ENCODE peak calls at places on chromosomes 6 and 20, in nine cellular contexts. H is iris pigment epithelial cell, X is heart right ventricle, I is GM10248, J is AG04450, S is posterior cingulate gyrus, N is progenitor cell of endocrine pancreas, V is esophagus squamous epithelium, T is dermis microvascular lymphatic vessel endothelial cell. F is an unnamed sample.

GRCh38 chr6:91135406-91135805 is 548.5 kb upstream of the MAP3K7 start:
- DNase-seq in H (no peak), X (no peak), I (no peak), J (no peak), S (no peak), N (no peak), V (no peak), T (no peak), F (no peak)

GRCh38 chr20:51014797-51015722 is 7.8 kb downstream of the KCNG1 start:
- DNase-seq in H (peak), X (peak), I (peak), J (no peak), S (peak), N (peak), V (no peak), T (peak), F (peak)

GRCh38 chr6:163301721-163302635 is 112.5 kb upstream of the QKI start:
- DNase-seq in H (no peak), X (no peak), I (no peak), J (no peak), S (no peak), N (no peak), V (no peak), T (no peak), F (peak)

GRCh38 chr20:58141971-58142842 is 86.2 kb downstream of the ANKRD60 start:
- DNase-seq in H (no peak), X (no peak), I (no peak), J (no peak), S (no peak), N (no peak), V (no peak), T (no peak), F (no peak)

GRCh38 chr6:130127195-130127594 is 95.6 kb downstream of the SAMD3 start:
- DNase-seq in H (no peak), X (no peak), I (no peak), J (no peak), S (no peak), N (no peak), V (no peak), T (no peak), F (no peak)

GRCh38 chr20:17761612-17762011 is 61.8 kb downstream of the BANF2 start:
- DNase-seq in H (peak), X (no peak), I (no peak), J (no peak), S (no peak), N (no peak), V (no peak), T (no peak), F (no peak)

GRCh38 chr20:38692436-38693411 is 31.6 kb upstream of the SLC32A1 start:
- DNase-seq in H (peak), X (peak), I (peak), J (peak), S (peak), N (peak), V (no peak), T (peak), F (peak)

GRCh38 chr6:53725791-53726575 is 60.4 kb upstream of the KLHL31 start:
- DNase-seq in H (peak), X (peak), I (peak), J (peak), S (peak), N (peak), V (no peak), T (peak), F (peak)

GRCh38 chr6:1190361-1190760 is 121.5 kb upstream of the FOXQ1 start:
- DNase-seq in H (peak), X (no peak), I (no peak), J (peak), S (no peak), N (no peak), V (no peak), T (peak), F (no peak)

GRCh38 chr6:166253277-166254229 is 54.6 kb downstream of the PRR18 start:
- DNase-seq in H (no peak), X (no peak), I (no peak), J (no peak), S (no peak), N (no peak), V (no peak), T (no peak), F (peak)

GRCh38 chr20:43388267-43389081 is 69.2 kb upstream of the SRSF6 start:
- DNase-seq in H (no peak), X (peak), I (no peak), J (no peak), S (peak), N (no peak), V (no peak), T (no peak), F (no peak)

GRCh38 chr20:56957737-56958553 is 308.5 kb downstream of the BMP7 start:
- DNase-seq in H (no peak), X (no peak), I (no peak), J (no peak), S (no peak), N (no peak), V (no peak), T (no peak), F (peak)

GRCh38 chr20:37702643-37703337 is 9.0 kb downstream of the CTNNBL1 start:
- DNase-seq in H (no peak), X (no peak), I (no peak), J (no peak), S (no peak), N (no peak), V (no peak), T (no peak), F (no peak)

GRCh38 chr6:163634514-163635171 is 220.1 kb downstream of the QKI start:
- DNase-seq in H (no peak), X (no peak), I (no peak), J (no peak), S (no peak), N (no peak), V (no peak), T (no peak), F (no peak)

GRCh38 chr6:16523550-16524379 is 237.5 kb downstream of the ATXN1 start:
- DNase-seq in H (peak), X (peak), I (no peak), J (peak), S (no peak), N (no peak), V (no peak), T (no peak), F (no peak)

GRCh38 chr20:36998652-36999051 is 47.1 kb upstream of the SAMHD1 start:
- DNase-seq in H (no peak), X (no peak), I (no peak), J (no peak), S (no peak), N (no peak), V (no peak), T (no peak), F (no peak)

GRCh38 chr6:99119109-99120031 is 171.6 kb upstream of the FBXL4 start:
- DNase-seq in H (peak), X (no peak), I (peak), J (peak), S (peak), N (no peak), V (no peak), T (peak), F (peak)

GRCh38 chr6:105601541-105602174 is 198.8 kb upstream of the PREP start:
- DNase-seq in H (peak), X (peak), I (peak), J (peak), S (peak), N (no peak), V (no peak), T (no peak), F (no peak)

GRCh38 chr6:29505808-29506207 is 18.1 kb upstream of the MAS1L start:
- DNase-seq in H (no peak), X (no peak), I (no peak), J (no peak), S (no peak), N (no peak), V (no peak), T (no peak), F (no peak)

GRCh38 chr20:51175724-51176123 is 152.8 kb upstream of the KCNG1 start:
- DNase-seq in H (no peak), X (no peak), I (no peak), J (no peak), S (no peak), N (no peak), V (no peak), T (no peak), F (no peak)

GRCh38 chr6:156031516-156031915 is 575.9 kb upstream of the NOX3 start:
- DNase-seq in H (no peak), X (no peak), I (no peak), J (no peak), S (no peak), N (no peak), V (no peak), T (no peak), F (no peak)

GRCh38 chr6:30076333-30076732 is 764 bp upstream of the RNF39 start:
- DNase-seq in H (no peak), X (no peak), I (no peak), J (no peak), S (no peak), N (no peak), V (no peak), T (no peak), F (no peak)

GRCh38 chr6:125014157-125014957 is 52.1 kb downstream of the RNF217 start:
- DNase-seq in H (peak), X (no peak), I (no peak), J (peak), S (no peak), N (no peak), V (no peak), T (peak), F (no peak)

GRCh38 chr6:47743744-47744143 is 38.1 kb upstream of the OPN5 start:
- DNase-seq in H (peak), X (no peak), I (no peak), J (no peak), S (no peak), N (no peak), V (no peak), T (peak), F (no peak)

GRCh38 chr6:132135409-132135808 is 184.2 kb upstream of the CCN2 start:
- DNase-seq in H (no peak), X (no peak), I (no peak), J (no peak), S (no peak), N (no peak), V (no peak), T (no peak), F (no peak)

GRCh38 chr6:89138173-89138572 is 7.7 kb upstream of the PM20D2 start:
- DNase-seq in H (no peak), X (no peak), I (no peak), J (no peak), S (no peak), N (no peak), V (no peak), T (no peak), F (no peak)

GRCh38 chr6:90983462-90983861 is 396.6 kb upstream of the MAP3K7 start:
- DNase-seq in H (no peak), X (no peak), I (no peak), J (no peak), S (no peak), N (no peak), V (no peak), T (no peak), F (no peak)

GRCh38 chr6:125114248-125114858 is 39.2 kb upstream of the TPD52L1 start:
- DNase-seq in H (peak), X (peak), I (peak), J (no peak), S (peak), N (no peak), V (no peak), T (peak), F (no peak)

GRCh38 chr6:17470209-17470952 is 77.0 kb downstream of the CAP2 start:
- DNase-seq in H (no peak), X (no peak), I (no peak), J (no peak), S (no peak), N (no peak), V (no peak), T (no peak), F (no peak)

GRCh38 chr6:31822038-31822821 is 5.3 kb upstream of the HSPA1B start:
- DNase-seq in H (peak), X (peak), I (peak), J (no peak), S (peak), N (no peak), V (peak), T (no peak), F (peak)

GRCh38 chr6:152635949-152636674 is 1.1 kb downstream of the SYNE1 start:
- DNase-seq in H (peak), X (peak), I (peak), J (no peak), S (peak), N (no peak), V (no peak), T (no peak), F (peak)

GRCh38 chr6:110617057-110617456 is 140.6 kb upstream of the SLC22A16 start:
- DNase-seq in H (no peak), X (no peak), I (peak), J (no peak), S (no peak), N (no peak), V (no peak), T (no peak), F (no peak)

GRCh38 chr6:36735110-36735971 is 37.7 kb downstream of the RAB44 start:
- DNase-seq in H (peak), X (peak), I (no peak), J (peak), S (peak), N (no peak), V (no peak), T (no peak), F (no peak)

GRCh38 chr20:23117738-23118137 is 31.6 kb upstream of the CD93 start:
- DNase-seq in H (no peak), X (no peak), I (no peak), J (no peak), S (no peak), N (no peak), V (no peak), T (no peak), F (no peak)

GRCh38 chr6:157126183-157127098 is 196.9 kb downstream of the TMEM242 start:
- DNase-seq in H (no peak), X (no peak), I (no peak), J (no peak), S (no peak), N (no peak), V (no peak), T (no peak), F (no peak)